ENCODE peak calls at places on chromosome 6, in six cellular contexts. T is A549, K is K562, I is endothelial cell of umbilical vein, S is H1, L is HepG2. M is an unnamed sample.

GRCh38 chr6:70667256-70667710 is 400 bp upstream of the SMAP1 start:
- DNase-seq in K (no peak), T (no peak), I (no peak), L (no peak), S (no peak), M (no peak)

GRCh38 chr6:133128191-133128590 is 113.0 kb upstream of the EYA4 start:
- DNase-seq in L (peak), S (no peak), K (no peak), I (no peak), T (no peak), M (no peak)

GRCh38 chr6:92196320-92196719 is 1223.0 kb downstream of the EPHA7 start:
- DNase-seq in L (no peak), T (no peak), I (no peak), K (no peak), S (no peak), M (no peak)

GRCh38 chr6:168641455-168641854 is 200.5 kb downstream of the SMOC2 start:
- DNase-seq in T (no peak), S (no peak), K (no peak), I (no peak), L (no peak), M (no peak)

GRCh38 chr6:13711384-13711725 is 280 bp downstream of the RANBP9 start:
- DNase-seq in L (no peak), I (no peak), K (no peak), S (no peak), T (no peak), M (no peak)

GRCh38 chr6:166534658-166535406 is 51.6 kb downstream of the RAMACL start:
- DNase-seq in K (no peak), S (no peak), T (no peak), L (no peak), I (no peak), M (no peak)

GRCh38 chr6:168709034-168709433 is 268.1 kb downstream of the SMOC2 start:
- DNase-seq in S (no peak), L (no peak), K (no peak), I (no peak), T (no peak), M (no peak)

GRCh38 chr6:169568314-169569087 is 133.3 kb downstream of the WDR27 start:
- DNase-seq in S (no peak), I (no peak), L (no peak), T (no peak), K (no peak), M (no peak)

GRCh38 chr6:156613996-156614395 is 163.2 kb upstream of the ARID1B start:
- DNase-seq in L (no peak), S (no peak), T (no peak), K (no peak), I (no peak), M (no peak)

GRCh38 chr6:74534485-74535211 is 671.2 kb downstream of the COL12A1 start:
- DNase-seq in I (peak), K (no peak), S (no peak), T (peak), L (peak), M (no peak)
- TF ChIP-seq JUN in I (no peak), K (no peak), S (no peak), T (peak), L (no peak), M (no peak)

GRCh38 chr6:97052152-97052787 is 127.7 kb downstream of the KLHL32 start:
- DNase-seq in K (no peak), L (no peak), T (no peak), I (no peak), S (no peak), M (no peak)

GRCh38 chr6:97049254-97050004 is 124.9 kb downstream of the KLHL32 start:
- DNase-seq in L (peak), K (peak), S (no peak), T (no peak), I (no peak), M (no peak)

GRCh38 chr6:97055743-97056142 is 131.2 kb downstream of the KLHL32 start:
- DNase-seq in S (no peak), T (no peak), L (no peak), I (no peak), K (no peak), M (no peak)

GRCh38 chr6:97048771-97049170 is 124.2 kb downstream of the KLHL32 start:
- DNase-seq in K (no peak), L (no peak), I (no peak), T (no peak), S (no peak), M (no peak)

DNA sequence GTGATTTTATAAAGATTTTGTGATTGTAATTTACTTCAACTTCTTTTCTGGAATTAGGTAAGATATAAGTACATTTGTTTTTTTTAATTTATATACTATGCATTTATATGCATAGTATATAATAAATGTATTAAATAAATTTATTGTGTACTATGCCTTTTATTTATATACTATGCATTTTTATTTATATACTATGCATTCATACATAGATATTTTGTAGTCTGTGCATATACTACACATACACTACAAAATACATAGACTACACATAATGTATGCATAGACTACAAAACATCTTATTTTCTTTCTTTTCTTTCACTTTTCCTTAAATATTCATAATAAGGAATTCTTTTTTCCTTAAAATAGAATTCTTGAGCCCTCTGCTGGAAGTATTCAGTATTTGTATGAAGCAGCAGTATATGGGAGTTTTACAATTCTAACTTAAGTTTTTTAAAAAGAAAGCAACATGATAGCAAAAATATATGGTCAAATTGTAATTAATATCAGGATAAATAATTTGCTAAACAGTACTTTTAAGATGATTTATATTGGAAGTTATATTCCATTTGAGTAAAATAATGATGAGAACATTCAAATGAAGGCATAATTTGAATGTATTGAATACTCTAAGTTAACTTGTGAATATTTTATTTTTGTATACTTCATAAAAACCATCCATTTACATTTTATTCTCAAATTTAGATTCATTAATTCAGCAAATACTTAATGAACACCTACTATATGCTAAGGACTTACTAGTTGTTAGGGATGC is 129.3 kb downstream of the KLHL32 start:
- DNase-seq in T (peak), I (peak), K (peak), L (no peak), S (no peak), M (no peak)
- TF ChIP-seq CTCF in T (peak), I (peak), K (no peak), L (no peak), S (peak), M (peak)

GRCh38 chr6:90268178-90268577 is 28.5 kb downstream of the BACH2 start:
- DNase-seq in L (no peak), I (no peak), K (no peak), T (no peak), S (no peak), M (no peak)

GRCh38 chr6:90263653-90264052 is 33.0 kb downstream of the BACH2 start:
- DNase-seq in S (no peak), T (no peak), K (no peak), I (no peak), L (no peak), M (no peak)

GRCh38 chr6:90269334-90269733 is 27.3 kb downstream of the BACH2 start:
- DNase-seq in S (no peak), I (no peak), K (no peak), T (no peak), L (no peak), M (no peak)

GRCh38 chr6:90271831-90272230 is 24.8 kb downstream of the BACH2 start:
- DNase-seq in S (no peak), T (no peak), I (no peak), L (no peak), K (no peak), M (no peak)

DNA sequence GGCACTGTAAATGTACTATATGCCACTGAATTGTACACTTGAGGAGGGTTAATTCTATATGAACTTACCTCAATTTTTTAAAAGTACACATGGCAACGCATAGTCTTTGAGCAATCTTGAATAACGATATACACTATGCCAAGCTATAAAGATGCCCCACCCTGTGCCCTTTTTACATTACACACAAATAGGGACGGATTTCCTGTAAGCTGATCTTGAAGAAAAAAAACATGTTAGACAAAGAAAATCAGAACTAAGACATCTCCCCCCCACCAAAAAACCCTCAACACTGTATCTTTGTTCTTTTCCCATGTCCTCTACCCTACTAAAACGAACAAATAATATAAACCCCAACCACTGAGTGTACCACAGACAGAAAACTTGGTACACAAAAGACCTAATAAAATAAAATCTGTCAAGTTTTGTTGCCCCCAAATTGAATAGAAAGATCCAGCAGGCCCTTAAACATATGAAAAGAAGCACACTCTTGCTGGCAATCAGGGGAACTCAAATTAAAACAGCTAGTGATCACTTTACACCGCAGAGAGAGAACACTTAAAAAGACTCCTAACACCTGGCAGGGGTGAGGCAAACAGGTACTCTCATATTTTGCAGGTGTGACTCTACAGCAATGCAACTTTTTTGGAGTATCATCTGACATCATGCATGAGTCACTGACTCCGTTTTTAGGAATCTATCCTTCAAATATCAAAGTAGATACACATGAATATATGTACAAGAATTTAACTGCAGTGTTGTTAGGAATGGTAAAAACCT is 29.6 kb downstream of the BACH2 start:
- DNase-seq in I (no peak), S (no peak), K (no peak), T (no peak), L (no peak), M (no peak)
- TF ChIP-seq JUN in I (no peak), S (no peak), K (no peak), T (no peak), L (no peak), M (no peak)

GRCh38 chr6:109095036-109095820 is at the start of gene CEP57L1:
- DNase-seq in L (peak), I (peak), S (peak), T (peak), K (peak), M (peak)
- TF ChIP-seq CTCF in L (no peak), I (peak), S (peak), T (no peak), K (peak), M (no peak)

GRCh38 chr6:42366999-42367352 is 84.8 kb downstream of the TRERF1 start:
- DNase-seq in K (no peak), S (no peak), T (no peak), L (no peak), I (no peak), M (no peak)

GRCh38 chr6:42366011-42366705 is 85.6 kb downstream of the TRERF1 start:
- DNase-seq in T (no peak), I (no peak), K (no peak), L (no peak), S (no peak), M (no peak)

GRCh38 chr6:42369568-42369967 is 82.2 kb downstream of the TRERF1 start:
- DNase-seq in I (no peak), T (peak), S (no peak), L (no peak), K (peak), M (no peak)

GRCh38 chr6:42368156-42368555 is 83.6 kb downstream of the TRERF1 start:
- DNase-seq in L (no peak), K (peak), I (no peak), T (no peak), S (no peak), M (no peak)

DNA sequence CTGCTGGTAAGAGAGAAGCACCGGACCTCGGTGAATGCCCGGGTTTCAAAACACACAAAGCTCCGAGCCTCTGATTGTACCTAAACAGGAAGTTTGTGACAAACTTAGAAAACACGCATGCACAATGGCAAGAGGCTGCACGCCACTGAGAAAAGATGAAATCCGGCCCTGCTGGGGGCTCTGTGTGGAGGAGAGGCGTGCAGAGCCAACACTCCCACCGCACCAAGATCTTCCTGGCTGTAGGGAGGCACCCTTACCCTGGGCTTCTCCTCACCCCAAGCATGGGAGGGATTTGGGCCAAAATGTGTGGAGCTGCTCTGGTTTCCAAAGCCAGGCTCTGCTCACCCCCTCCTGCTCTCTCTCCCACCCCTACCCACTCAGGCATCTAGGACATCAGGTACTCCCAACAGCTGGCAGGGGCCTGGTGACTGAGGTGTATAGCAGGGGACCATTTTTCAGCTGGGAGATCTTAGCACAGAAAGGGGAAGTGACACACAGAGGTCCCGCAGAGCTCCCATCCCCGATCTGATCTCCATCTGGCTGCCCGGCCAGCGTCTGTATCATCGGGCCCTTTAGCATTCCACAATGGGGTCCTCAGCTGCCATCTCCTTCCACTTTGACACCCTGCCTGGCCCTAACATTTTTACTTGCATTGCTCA is 84.2 kb downstream of the TRERF1 start:
- DNase-seq in T (no peak), K (peak), I (no peak), S (no peak), L (no peak), M (no peak)
- TF ChIP-seq JUN in T (no peak), K (no peak), I (no peak), S (no peak), L (no peak), M (no peak)

GRCh38 chr6:131963063-131963462 is 11.9 kb upstream of the CCN2 start:
- DNase-seq in L (no peak), K (no peak), I (no peak), T (no peak), S (no peak), M (no peak)
- TF ChIP-seq CTCF in L (no peak), K (no peak), I (no peak), T (no peak), S (no peak), M (no peak)